ENCODE peak calls at places on chromosomes 2 and 18, in ten cellular contexts. One of them, this sample, is unnamed.

GRCh38 chr2:40434638-40435296 is 17.1 kb downstream of the SLC8A1 start:
- DNase-seq in stomach: no peak
- DNase-seq in ascending aorta: peak
- DNase-seq in mammary epithelial cell: peak
- DNase-seq in dorsolateral prefrontal cortex: no peak
- DNase-seq in suprapubic skin: no peak
- DNase-seq in body of pancreas: no peak
- DNase-seq in uterus: peak
- DNase-seq in A673: peak
- DNase-seq in Peyer's patch: no peak
- DNase-seq in this sample: no peak

GRCh38 chr2:109061736-109062557 is 67.1 kb upstream of the SH3RF3 start:
- DNase-seq in stomach: no peak
- DNase-seq in ascending aorta: no peak
- DNase-seq in mammary epithelial cell: no peak
- DNase-seq in dorsolateral prefrontal cortex: no peak
- DNase-seq in suprapubic skin: no peak
- DNase-seq in body of pancreas: no peak
- DNase-seq in uterus: no peak
- DNase-seq in A673: no peak
- DNase-seq in Peyer's patch: peak
- DNase-seq in this sample: no peak

GRCh38 chr2:88350641-88351601 is 101.6 kb downstream of the FOXI3 start:
- DNase-seq in stomach: peak
- DNase-seq in ascending aorta: peak
- DNase-seq in mammary epithelial cell: peak
- DNase-seq in dorsolateral prefrontal cortex: peak
- DNase-seq in suprapubic skin: no peak
- DNase-seq in body of pancreas: peak
- DNase-seq in uterus: no peak
- DNase-seq in A673: peak
- DNase-seq in Peyer's patch: peak
- DNase-seq in this sample: peak

GRCh38 chr2:215607790-215608189 is 171.9 kb upstream of the FN1 start:
- DNase-seq in stomach: no peak
- DNase-seq in ascending aorta: no peak
- DNase-seq in mammary epithelial cell: no peak
- DNase-seq in dorsolateral prefrontal cortex: no peak
- DNase-seq in suprapubic skin: no peak
- DNase-seq in body of pancreas: no peak
- DNase-seq in uterus: no peak
- DNase-seq in A673: no peak
- DNase-seq in Peyer's patch: no peak
- DNase-seq in this sample: no peak

GRCh38 chr2:229485782-229486181 is 214.7 kb upstream of the PID1 start:
- DNase-seq in stomach: no peak
- DNase-seq in ascending aorta: no peak
- DNase-seq in mammary epithelial cell: no peak
- DNase-seq in dorsolateral prefrontal cortex: no peak
- DNase-seq in suprapubic skin: no peak
- DNase-seq in body of pancreas: no peak
- DNase-seq in uterus: no peak
- DNase-seq in A673: no peak
- DNase-seq in Peyer's patch: no peak
- DNase-seq in this sample: no peak

GRCh38 chr18:26813043-26813442 is 52.5 kb downstream of the AQP4 start:
- DNase-seq in stomach: peak
- DNase-seq in ascending aorta: no peak
- DNase-seq in mammary epithelial cell: peak
- DNase-seq in dorsolateral prefrontal cortex: no peak
- DNase-seq in suprapubic skin: no peak
- DNase-seq in body of pancreas: no peak
- DNase-seq in uterus: peak
- DNase-seq in A673: peak
- DNase-seq in Peyer's patch: no peak
- DNase-seq in this sample: peak

GRCh38 chr2:113692698-113693428 is 63.6 kb downstream of the SLC35F5 start:
- DNase-seq in stomach: no peak
- DNase-seq in ascending aorta: no peak
- DNase-seq in mammary epithelial cell: no peak
- DNase-seq in dorsolateral prefrontal cortex: no peak
- DNase-seq in suprapubic skin: no peak
- DNase-seq in body of pancreas: no peak
- DNase-seq in uterus: no peak
- DNase-seq in A673: no peak
- DNase-seq in Peyer's patch: no peak
- DNase-seq in this sample: no peak

GRCh38 chr2:191486584-191487320 is 191.2 kb upstream of the NABP1 start:
- DNase-seq in stomach: no peak
- DNase-seq in ascending aorta: no peak
- DNase-seq in mammary epithelial cell: peak
- DNase-seq in dorsolateral prefrontal cortex: no peak
- DNase-seq in suprapubic skin: no peak
- DNase-seq in body of pancreas: no peak
- DNase-seq in uterus: no peak
- DNase-seq in A673: peak
- DNase-seq in Peyer's patch: no peak
- DNase-seq in this sample: no peak

GRCh38 chr2:203042178-203042577 is 27.5 kb downstream of the NBEAL1 start:
- DNase-seq in stomach: no peak
- DNase-seq in ascending aorta: no peak
- DNase-seq in mammary epithelial cell: no peak
- DNase-seq in dorsolateral prefrontal cortex: no peak
- DNase-seq in suprapubic skin: no peak
- DNase-seq in body of pancreas: no peak
- DNase-seq in uterus: no peak
- DNase-seq in A673: no peak
- DNase-seq in Peyer's patch: no peak
- DNase-seq in this sample: no peak

GRCh38 chr2:212538156-212539144 is at the start of gene ERBB4:
- DNase-seq in stomach: peak
- DNase-seq in ascending aorta: peak
- DNase-seq in mammary epithelial cell: no peak
- DNase-seq in dorsolateral prefrontal cortex: peak
- DNase-seq in suprapubic skin: peak
- DNase-seq in body of pancreas: no peak
- DNase-seq in uterus: no peak
- DNase-seq in A673: peak
- DNase-seq in Peyer's patch: no peak
- DNase-seq in this sample: peak

GRCh38 chr2:169361706-169362345 is 508 bp downstream of the LRP2 start:
- DNase-seq in stomach: no peak
- DNase-seq in ascending aorta: no peak
- DNase-seq in mammary epithelial cell: peak
- DNase-seq in dorsolateral prefrontal cortex: peak
- DNase-seq in suprapubic skin: no peak
- DNase-seq in body of pancreas: peak
- DNase-seq in uterus: no peak
- DNase-seq in A673: no peak
- DNase-seq in Peyer's patch: peak
- DNase-seq in this sample: peak

GRCh38 chr2:142874293-142874814 is 3.1 kb upstream of the KYNU start:
- DNase-seq in stomach: peak
- DNase-seq in ascending aorta: no peak
- DNase-seq in mammary epithelial cell: peak
- DNase-seq in dorsolateral prefrontal cortex: no peak
- DNase-seq in suprapubic skin: no peak
- DNase-seq in body of pancreas: peak
- DNase-seq in uterus: no peak
- DNase-seq in A673: peak
- DNase-seq in Peyer's patch: no peak
- DNase-seq in this sample: no peak

GRCh38 chr2:65096948-65097347 is 33.0 kb downstream of the RAB1A start:
- DNase-seq in stomach: no peak
- DNase-seq in ascending aorta: no peak
- DNase-seq in mammary epithelial cell: peak
- DNase-seq in dorsolateral prefrontal cortex: no peak
- DNase-seq in suprapubic skin: no peak
- DNase-seq in body of pancreas: no peak
- DNase-seq in uterus: no peak
- DNase-seq in A673: no peak
- DNase-seq in Peyer's patch: no peak
- DNase-seq in this sample: no peak

GRCh38 chr2:173355866-173356508 is 1.3 kb downstream of the CDCA7 start:
- DNase-seq in stomach: no peak
- DNase-seq in ascending aorta: no peak
- DNase-seq in mammary epithelial cell: peak
- DNase-seq in dorsolateral prefrontal cortex: no peak
- DNase-seq in suprapubic skin: no peak
- DNase-seq in body of pancreas: no peak
- DNase-seq in uterus: no peak
- DNase-seq in A673: no peak
- DNase-seq in Peyer's patch: no peak
- DNase-seq in this sample: no peak

GRCh38 chr2:149313512-149313972 is 16.8 kb upstream of the LYPD6 start:
- DNase-seq in stomach: peak
- DNase-seq in ascending aorta: no peak
- DNase-seq in mammary epithelial cell: peak
- DNase-seq in dorsolateral prefrontal cortex: no peak
- DNase-seq in suprapubic skin: no peak
- DNase-seq in body of pancreas: peak
- DNase-seq in uterus: no peak
- DNase-seq in A673: peak
- DNase-seq in Peyer's patch: peak
- DNase-seq in this sample: peak

GRCh38 chr18:26496528-26496927 is 51.8 kb downstream of the KCTD1 start:
- DNase-seq in stomach: no peak
- DNase-seq in ascending aorta: no peak
- DNase-seq in mammary epithelial cell: no peak
- DNase-seq in dorsolateral prefrontal cortex: no peak
- DNase-seq in suprapubic skin: no peak
- DNase-seq in body of pancreas: no peak
- DNase-seq in uterus: no peak
- DNase-seq in A673: no peak
- DNase-seq in Peyer's patch: no peak
- DNase-seq in this sample: no peak

GRCh38 chr2:55511508-55512124 is 7.9 kb upstream of the CFAP36 start:
- DNase-seq in stomach: no peak
- DNase-seq in ascending aorta: no peak
- DNase-seq in mammary epithelial cell: peak
- DNase-seq in dorsolateral prefrontal cortex: no peak
- DNase-seq in suprapubic skin: no peak
- DNase-seq in body of pancreas: no peak
- DNase-seq in uterus: no peak
- DNase-seq in A673: peak
- DNase-seq in Peyer's patch: no peak
- DNase-seq in this sample: no peak

GRCh38 chr2:122203523-122203922 is 448.1 kb downstream of the TSN start:
- DNase-seq in stomach: no peak
- DNase-seq in ascending aorta: no peak
- DNase-seq in mammary epithelial cell: peak
- DNase-seq in dorsolateral prefrontal cortex: no peak
- DNase-seq in suprapubic skin: no peak
- DNase-seq in body of pancreas: no peak
- DNase-seq in uterus: no peak
- DNase-seq in A673: peak
- DNase-seq in Peyer's patch: no peak
- DNase-seq in this sample: no peak

GRCh38 chr18:74252032-74252380 is 39.8 kb downstream of the CYB5A start:
- DNase-seq in stomach: no peak
- DNase-seq in ascending aorta: no peak
- DNase-seq in mammary epithelial cell: no peak
- DNase-seq in dorsolateral prefrontal cortex: no peak
- DNase-seq in suprapubic skin: no peak
- DNase-seq in body of pancreas: no peak
- DNase-seq in uterus: no peak
- DNase-seq in A673: no peak
- DNase-seq in Peyer's patch: no peak
- DNase-seq in this sample: peak
- TF ChIP-seq CTCF in stomach: no peak
- TF ChIP-seq CTCF in ascending aorta: no peak
- TF ChIP-seq CTCF in mammary epithelial cell: no peak
- TF ChIP-seq CTCF in dorsolateral prefrontal cortex: no peak
- TF ChIP-seq CTCF in suprapubic skin: no peak
- TF ChIP-seq CTCF in body of pancreas: no peak
- TF ChIP-seq CTCF in uterus: no peak
- TF ChIP-seq CTCF in A673: no peak
- TF ChIP-seq CTCF in Peyer's patch: no peak
- TF ChIP-seq CTCF in this sample: no peak

GRCh38 chr2:85577063-85577385 is 362 bp upstream of the VAMP8 start:
- DNase-seq in stomach: no peak
- DNase-seq in ascending aorta: no peak
- DNase-seq in mammary epithelial cell: no peak
- DNase-seq in dorsolateral prefrontal cortex: no peak
- DNase-seq in suprapubic skin: no peak
- DNase-seq in body of pancreas: no peak
- DNase-seq in uterus: no peak
- DNase-seq in A673: no peak
- DNase-seq in Peyer's patch: no peak
- DNase-seq in this sample: no peak
- H3K4me3 ChIP-seq in stomach: no peak
- H3K4me3 ChIP-seq in ascending aorta: peak
- H3K4me3 ChIP-seq in mammary epithelial cell: no peak
- H3K4me3 ChIP-seq in dorsolateral prefrontal cortex: no peak
- H3K4me3 ChIP-seq in suprapubic skin: peak
- H3K4me3 ChIP-seq in body of pancreas: no peak
- H3K4me3 ChIP-seq in uterus: no peak
- H3K4me3 ChIP-seq in A673: no peak
- H3K4me3 ChIP-seq in Peyer's patch: peak
- H3K4me3 ChIP-seq in this sample: no peak

DNA sequence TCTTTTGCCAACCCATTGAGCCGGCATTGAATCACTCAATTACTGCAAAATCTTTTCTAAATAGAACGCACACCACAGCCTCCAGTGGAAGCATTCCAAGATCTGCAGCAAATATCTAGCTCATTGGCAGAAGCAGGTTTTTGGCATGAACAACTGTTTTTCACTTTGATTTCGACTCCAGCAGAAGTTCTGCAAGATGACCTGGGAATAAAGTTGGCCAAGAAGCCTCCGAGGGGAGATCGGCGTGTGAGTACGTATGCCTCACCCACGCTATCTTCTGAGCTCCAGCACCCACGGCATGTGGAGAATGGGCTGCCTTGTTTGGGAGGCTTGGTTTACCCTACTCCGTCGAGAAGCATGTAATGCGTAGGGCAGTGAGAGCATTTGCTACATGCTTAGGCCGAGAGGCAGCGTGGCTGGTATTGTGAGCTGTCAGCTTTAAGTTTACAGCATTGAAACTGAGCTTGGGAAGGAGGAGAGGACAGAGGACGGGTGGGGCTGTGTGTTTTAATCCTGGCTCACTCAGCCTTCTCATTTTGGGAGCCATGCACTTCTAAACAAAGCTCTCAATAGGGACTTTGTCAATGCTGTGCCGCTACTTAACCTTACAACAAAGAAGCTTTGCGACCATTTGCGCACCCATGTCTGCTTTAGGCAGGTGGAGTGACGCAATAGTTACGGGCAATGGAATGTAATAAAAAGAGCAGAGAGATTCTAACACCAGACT is 10.5 kb downstream of the PCARE start:
- DNase-seq in stomach: no peak
- DNase-seq in ascending aorta: no peak
- DNase-seq in mammary epithelial cell: no peak
- DNase-seq in dorsolateral prefrontal cortex: peak
- DNase-seq in suprapubic skin: no peak
- DNase-seq in body of pancreas: no peak
- DNase-seq in uterus: no peak
- DNase-seq in A673: no peak
- DNase-seq in Peyer's patch: no peak
- DNase-seq in this sample: peak
- H3K27ac ChIP-seq in stomach: peak
- H3K27ac ChIP-seq in ascending aorta: no peak
- H3K27ac ChIP-seq in mammary epithelial cell: no peak
- H3K27ac ChIP-seq in dorsolateral prefrontal cortex: peak
- H3K27ac ChIP-seq in suprapubic skin: peak
- H3K27ac ChIP-seq in body of pancreas: no peak
- H3K27ac ChIP-seq in uterus: no peak
- H3K27ac ChIP-seq in A673: no peak
- H3K27ac ChIP-seq in Peyer's patch: peak
- H3K27ac ChIP-seq in this sample: peak

GRCh38 chr18:31500161-31500688 is 2.2 kb downstream of the DSG2 start:
- DNase-seq in stomach: no peak
- DNase-seq in ascending aorta: no peak
- DNase-seq in mammary epithelial cell: no peak
- DNase-seq in dorsolateral prefrontal cortex: no peak
- DNase-seq in suprapubic skin: no peak
- DNase-seq in body of pancreas: no peak
- DNase-seq in uterus: no peak
- DNase-seq in A673: no peak
- DNase-seq in Peyer's patch: no peak
- DNase-seq in this sample: no peak
- TF ChIP-seq CTCF in stomach: no peak
- TF ChIP-seq CTCF in ascending aorta: no peak
- TF ChIP-seq CTCF in mammary epithelial cell: no peak
- TF ChIP-seq CTCF in dorsolateral prefrontal cortex: no peak
- TF ChIP-seq CTCF in suprapubic skin: no peak
- TF ChIP-seq CTCF in body of pancreas: no peak
- TF ChIP-seq CTCF in uterus: no peak
- TF ChIP-seq CTCF in A673: no peak
- TF ChIP-seq CTCF in Peyer's patch: no peak
- TF ChIP-seq CTCF in this sample: no peak

This sample was measured in thyroid gland.